ENCODE peak calls at places on chromosome 15, in eight cellular contexts. One of them, this sample, is unnamed.

GRCh38 chr15:70478251-70478990 is 284.9 kb downstream of the UACA start:
- DNase-seq in HL-60: no peak
- DNase-seq in transverse colon: peak
- DNase-seq in HCT116: no peak
- DNase-seq in GM23338: no peak
- DNase-seq in sigmoid colon: no peak
- DNase-seq in prostate gland: no peak
- DNase-seq in stomach: no peak
- DNase-seq in this sample: peak

GRCh38 chr15:68636256-68636655 is 57.5 kb downstream of the CORO2B start:
- DNase-seq in HL-60: no peak
- DNase-seq in transverse colon: no peak
- DNase-seq in HCT116: no peak
- DNase-seq in GM23338: no peak
- DNase-seq in sigmoid colon: no peak
- DNase-seq in prostate gland: no peak
- DNase-seq in stomach: no peak
- DNase-seq in this sample: peak

GRCh38 chr15:99424978-99425665 is 140.7 kb upstream of the MEF2A start:
- DNase-seq in HL-60: no peak
- DNase-seq in transverse colon: no peak
- DNase-seq in HCT116: no peak
- DNase-seq in GM23338: no peak
- DNase-seq in sigmoid colon: peak
- DNase-seq in prostate gland: no peak
- DNase-seq in stomach: no peak
- DNase-seq in this sample: peak

GRCh38 chr15:92898988-92899909 is 875 bp upstream of the CHD2 start:
- DNase-seq in HL-60: no peak
- DNase-seq in transverse colon: no peak
- DNase-seq in HCT116: peak
- DNase-seq in GM23338: peak
- DNase-seq in sigmoid colon: no peak
- DNase-seq in prostate gland: peak
- DNase-seq in stomach: no peak
- DNase-seq in this sample: no peak

GRCh38 chr15:68843425-68844311 is 23.0 kb upstream of the ANP32A start:
- DNase-seq in HL-60: no peak
- DNase-seq in transverse colon: peak
- DNase-seq in HCT116: no peak
- DNase-seq in GM23338: peak
- DNase-seq in sigmoid colon: no peak
- DNase-seq in prostate gland: no peak
- DNase-seq in stomach: no peak
- DNase-seq in this sample: peak

GRCh38 chr15:36400936-36401585 is 178.4 kb upstream of the CDIN1 start:
- DNase-seq in HL-60: no peak
- DNase-seq in transverse colon: no peak
- DNase-seq in HCT116: no peak
- DNase-seq in GM23338: no peak
- DNase-seq in sigmoid colon: no peak
- DNase-seq in prostate gland: no peak
- DNase-seq in stomach: no peak
- DNase-seq in this sample: no peak

GRCh38 chr15:96807361-96807760 is 476.9 kb downstream of the NR2F2 start:
- DNase-seq in HL-60: no peak
- DNase-seq in transverse colon: no peak
- DNase-seq in HCT116: no peak
- DNase-seq in GM23338: no peak
- DNase-seq in sigmoid colon: no peak
- DNase-seq in prostate gland: no peak
- DNase-seq in stomach: no peak
- DNase-seq in this sample: no peak

GRCh38 chr15:43776101-43776717 is 557 bp downstream of the ELL3 start:
- DNase-seq in HL-60: no peak
- DNase-seq in transverse colon: peak
- DNase-seq in HCT116: no peak
- DNase-seq in GM23338: peak
- DNase-seq in sigmoid colon: no peak
- DNase-seq in prostate gland: no peak
- DNase-seq in stomach: peak
- DNase-seq in this sample: peak

GRCh38 chr15:87711011-87711410 is 545.5 kb downstream of the NTRK3 start:
- DNase-seq in HL-60: no peak
- DNase-seq in transverse colon: no peak
- DNase-seq in HCT116: no peak
- DNase-seq in GM23338: no peak
- DNase-seq in sigmoid colon: no peak
- DNase-seq in prostate gland: no peak
- DNase-seq in stomach: no peak
- DNase-seq in this sample: no peak

GRCh38 chr15:92668086-92668485 is 12.5 kb upstream of the FAM174B start:
- DNase-seq in HL-60: no peak
- DNase-seq in transverse colon: no peak
- DNase-seq in HCT116: no peak
- DNase-seq in GM23338: no peak
- DNase-seq in sigmoid colon: no peak
- DNase-seq in prostate gland: no peak
- DNase-seq in stomach: no peak
- DNase-seq in this sample: no peak

GRCh38 chr15:50119063-50119700 is at the start of gene ATP8B4:
- DNase-seq in HL-60: no peak
- DNase-seq in transverse colon: no peak
- DNase-seq in HCT116: no peak
- DNase-seq in GM23338: peak
- DNase-seq in sigmoid colon: no peak
- DNase-seq in prostate gland: no peak
- DNase-seq in stomach: no peak
- DNase-seq in this sample: no peak

GRCh38 chr15:78374436-78375393 is 34.6 kb downstream of the CRABP1 start:
- DNase-seq in HL-60: peak
- DNase-seq in transverse colon: peak
- DNase-seq in HCT116: peak
- DNase-seq in GM23338: no peak
- DNase-seq in sigmoid colon: no peak
- DNase-seq in prostate gland: no peak
- DNase-seq in stomach: peak
- DNase-seq in this sample: peak

GRCh38 chr15:78317145-78317836 is 17.9 kb upstream of the SKIC8 start:
- DNase-seq in HL-60: no peak
- DNase-seq in transverse colon: peak
- DNase-seq in HCT116: no peak
- DNase-seq in GM23338: no peak
- DNase-seq in sigmoid colon: peak
- DNase-seq in prostate gland: no peak
- DNase-seq in stomach: peak
- DNase-seq in this sample: peak

GRCh38 chr15:69305204-69305931 is 6.7 kb downstream of the PAQR5 start:
- DNase-seq in HL-60: no peak
- DNase-seq in transverse colon: peak
- DNase-seq in HCT116: peak
- DNase-seq in GM23338: peak
- DNase-seq in sigmoid colon: no peak
- DNase-seq in prostate gland: no peak
- DNase-seq in stomach: no peak
- DNase-seq in this sample: no peak

DNA sequence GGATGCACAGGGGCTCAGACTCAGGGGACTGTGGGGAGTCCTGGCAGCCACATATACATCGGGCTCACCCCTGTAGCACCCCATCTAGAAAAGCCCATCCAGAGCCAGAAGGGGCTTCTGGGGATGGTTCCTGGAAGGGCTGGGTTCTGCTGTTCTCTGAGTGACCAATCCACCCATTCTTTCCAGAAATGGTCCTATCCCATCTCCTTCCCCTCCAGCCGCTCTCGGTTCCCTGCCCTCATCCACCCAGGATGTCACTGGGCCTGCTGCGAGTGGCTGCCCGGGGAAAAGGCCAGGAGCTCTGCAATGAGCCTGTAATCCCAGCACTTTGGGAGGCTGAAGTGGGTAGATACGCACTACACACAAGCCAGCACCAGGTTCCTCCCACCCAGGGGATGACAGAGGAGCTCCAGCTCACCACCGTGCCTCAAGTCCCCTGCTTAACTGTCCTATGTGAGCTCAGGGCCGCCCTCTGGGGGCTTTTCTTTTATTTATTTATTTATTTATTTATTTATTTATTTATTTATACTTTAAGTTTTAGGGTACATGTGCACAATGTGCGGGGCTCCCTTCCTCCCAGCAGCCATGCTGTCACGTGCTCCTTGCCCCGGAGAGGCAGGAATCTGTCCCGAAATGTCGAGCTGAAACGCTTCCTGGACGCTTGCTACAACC is 13.6 kb upstream of the CSK start:
- DNase-seq in HL-60: no peak
- DNase-seq in transverse colon: no peak
- DNase-seq in HCT116: no peak
- DNase-seq in GM23338: peak
- DNase-seq in sigmoid colon: no peak
- DNase-seq in prostate gland: no peak
- DNase-seq in stomach: no peak
- DNase-seq in this sample: no peak
- H3K4me3 ChIP-seq in HL-60: no peak
- H3K4me3 ChIP-seq in transverse colon: no peak
- H3K4me3 ChIP-seq in HCT116: peak
- H3K4me3 ChIP-seq in GM23338: peak
- H3K4me3 ChIP-seq in sigmoid colon: no peak
- H3K4me3 ChIP-seq in prostate gland: no peak
- H3K4me3 ChIP-seq in stomach: no peak
- H3K4me3 ChIP-seq in this sample: no peak

GRCh38 chr15:88900982-88901418 is 5.7 kb upstream of the HAPLN3 start:
- DNase-seq in HL-60: no peak
- DNase-seq in transverse colon: no peak
- DNase-seq in HCT116: no peak
- DNase-seq in GM23338: no peak
- DNase-seq in sigmoid colon: no peak
- DNase-seq in prostate gland: no peak
- DNase-seq in stomach: no peak
- DNase-seq in this sample: no peak

GRCh38 chr15:88899251-88899650 is 3.9 kb upstream of the HAPLN3 start:
- DNase-seq in HL-60: no peak
- DNase-seq in transverse colon: no peak
- DNase-seq in HCT116: no peak
- DNase-seq in GM23338: no peak
- DNase-seq in sigmoid colon: no peak
- DNase-seq in prostate gland: no peak
- DNase-seq in stomach: no peak
- DNase-seq in this sample: no peak

GRCh38 chr15:88898736-88899135 is 3.4 kb upstream of the HAPLN3 start:
- DNase-seq in HL-60: no peak
- DNase-seq in transverse colon: no peak
- DNase-seq in HCT116: no peak
- DNase-seq in GM23338: peak
- DNase-seq in sigmoid colon: no peak
- DNase-seq in prostate gland: no peak
- DNase-seq in stomach: no peak
- DNase-seq in this sample: no peak

GRCh38 chr15:88901713-88902490 is 6.6 kb upstream of the HAPLN3 start:
- DNase-seq in HL-60: no peak
- DNase-seq in transverse colon: no peak
- DNase-seq in HCT116: no peak
- DNase-seq in GM23338: no peak
- DNase-seq in sigmoid colon: no peak
- DNase-seq in prostate gland: no peak
- DNase-seq in stomach: no peak
- DNase-seq in this sample: peak

GRCh38 chr15:88900309-88900981 is 5.1 kb upstream of the HAPLN3 start:
- DNase-seq in HL-60: no peak
- DNase-seq in transverse colon: no peak
- DNase-seq in HCT116: no peak
- DNase-seq in GM23338: no peak
- DNase-seq in sigmoid colon: no peak
- DNase-seq in prostate gland: no peak
- DNase-seq in stomach: no peak
- DNase-seq in this sample: no peak
- TF ChIP-seq POLR2AphosphoS5 in HL-60: no peak
- TF ChIP-seq POLR2AphosphoS5 in transverse colon: no peak
- TF ChIP-seq POLR2AphosphoS5 in HCT116: no peak
- TF ChIP-seq POLR2AphosphoS5 in GM23338: no peak
- TF ChIP-seq POLR2AphosphoS5 in sigmoid colon: no peak
- TF ChIP-seq POLR2AphosphoS5 in prostate gland: no peak
- TF ChIP-seq POLR2AphosphoS5 in stomach: no peak
- TF ChIP-seq POLR2AphosphoS5 in this sample: no peak

GRCh38 chr15:73053398-73053723 is 1.1 kb downstream of the NEO1 start:
- DNase-seq in HL-60: no peak
- DNase-seq in transverse colon: no peak
- DNase-seq in HCT116: no peak
- DNase-seq in GM23338: peak
- DNase-seq in sigmoid colon: no peak
- DNase-seq in prostate gland: no peak
- DNase-seq in stomach: no peak
- DNase-seq in this sample: no peak
- H3K27ac ChIP-seq in HL-60: no peak
- H3K27ac ChIP-seq in transverse colon: peak
- H3K27ac ChIP-seq in HCT116: peak
- H3K27ac ChIP-seq in GM23338: peak
- H3K27ac ChIP-seq in sigmoid colon: peak
- H3K27ac ChIP-seq in prostate gland: peak
- H3K27ac ChIP-seq in stomach: peak
- H3K27ac ChIP-seq in this sample: no peak

GRCh38 chr15:30992073-30992363 is 590 bp upstream of the MTMR10 start:
- DNase-seq in HL-60: no peak
- DNase-seq in transverse colon: no peak
- DNase-seq in HCT116: no peak
- DNase-seq in GM23338: no peak
- DNase-seq in sigmoid colon: no peak
- DNase-seq in prostate gland: no peak
- DNase-seq in stomach: no peak
- DNase-seq in this sample: no peak

GRCh38 chr15:30992465-30992864 is 1.0 kb upstream of the MTMR10 start:
- DNase-seq in HL-60: no peak
- DNase-seq in transverse colon: no peak
- DNase-seq in HCT116: no peak
- DNase-seq in GM23338: no peak
- DNase-seq in sigmoid colon: no peak
- DNase-seq in prostate gland: peak
- DNase-seq in stomach: no peak
- DNase-seq in this sample: no peak

GRCh38 chr15:30991301-30992072 is at the start of gene MTMR10:
- DNase-seq in HL-60: peak
- DNase-seq in transverse colon: peak
- DNase-seq in HCT116: peak
- DNase-seq in GM23338: peak
- DNase-seq in sigmoid colon: peak
- DNase-seq in prostate gland: peak
- DNase-seq in stomach: peak
- DNase-seq in this sample: peak

GRCh38 chr15:30990451-30991300 is 752 bp downstream of the MTMR10 start:
- DNase-seq in HL-60: no peak
- DNase-seq in transverse colon: peak
- DNase-seq in HCT116: no peak
- DNase-seq in GM23338: no peak
- DNase-seq in sigmoid colon: no peak
- DNase-seq in prostate gland: no peak
- DNase-seq in stomach: no peak
- DNase-seq in this sample: no peak

DNA sequence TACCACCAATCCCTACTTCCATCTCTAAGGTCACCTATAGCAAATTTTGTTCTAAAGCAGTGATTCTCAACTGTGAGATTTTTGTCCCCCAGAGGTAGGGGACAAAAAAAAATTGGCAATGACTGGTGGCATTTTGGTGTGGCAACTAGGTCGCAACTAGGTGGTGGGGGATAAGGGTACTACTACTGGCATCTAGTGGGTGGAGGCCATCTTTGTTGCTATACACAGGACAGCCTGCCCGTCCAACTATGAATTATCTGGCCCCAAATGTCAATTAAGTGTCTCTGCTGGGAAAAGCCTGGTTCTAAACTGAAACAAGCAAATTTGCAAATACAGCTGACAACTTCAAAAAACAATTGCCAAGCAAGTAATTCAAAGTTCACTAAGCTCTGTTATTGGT is 1.4 kb downstream of the MTMR10 start:
- DNase-seq in HL-60: no peak
- DNase-seq in transverse colon: no peak
- DNase-seq in HCT116: no peak
- DNase-seq in GM23338: no peak
- DNase-seq in sigmoid colon: no peak
- DNase-seq in prostate gland: no peak
- DNase-seq in stomach: no peak
- DNase-seq in this sample: no peak
- H3K4me3 ChIP-seq in HL-60: peak
- H3K4me3 ChIP-seq in transverse colon: no peak
- H3K4me3 ChIP-seq in HCT116: peak
- H3K4me3 ChIP-seq in GM23338: peak
- H3K4me3 ChIP-seq in sigmoid colon: peak
- H3K4me3 ChIP-seq in prostate gland: peak
- H3K4me3 ChIP-seq in stomach: peak
- H3K4me3 ChIP-seq in this sample: peak